ENCODE peak calls at places on chromosomes 4 and X, in nine cellular contexts. H is NCI-H2029 treated with DMSO at 0.1 percent for 48 hours, L is caudate nucleus, J is left lung, Y is HTR-8/SVneo, E is cardiac fibroblast, N is NCI-H1105, C is neural crest cell, M is EH. Z is an unnamed sample.

GRCh38 chr4:40317921-40318658 is 17.0 kb upstream of the CHRNA9 start:
- DNase-seq in H (no peak), L (no peak), N (no peak), E (no peak), Y (no peak), J (no peak), C (no peak), M (peak), Z (no peak)

GRCh38 chr4:151325320-151326246 is at the start of gene SH3D19:
- DNase-seq in J (peak), N (peak), C (peak), E (peak), L (peak), Y (peak), H (peak), M (peak), Z (peak)

GRCh38 chr4:85543832-85544231 is 68.9 kb downstream of the ARHGAP24 start:
- DNase-seq in L (no peak), Y (no peak), E (peak), H (no peak), C (no peak), N (no peak), M (peak), J (no peak), Z (peak)

GRCh38 chrX:53186363-53186762 is 38.6 kb downstream of the KDM5C start:
- DNase-seq in E (peak), M (peak), Y (no peak), L (no peak), H (no peak), J (no peak), C (no peak), N (no peak), Z (no peak)

GRCh38 chr4:147134536-147135210 is 189.0 kb upstream of the TTC29 start:
- DNase-seq in E (peak), Y (no peak), C (no peak), M (peak), L (no peak), N (no peak), H (no peak), J (no peak), Z (no peak)

GRCh38 chr4:44150091-44150576 is 298.5 kb downstream of the KCTD8 start:
- DNase-seq in C (no peak), M (no peak), H (no peak), E (peak), Y (peak), L (no peak), J (no peak), N (no peak), Z (peak)

GRCh38 chr4:7676376-7676775 is 241.6 kb upstream of the PSAPL1 start:
- DNase-seq in N (no peak), H (no peak), E (no peak), L (no peak), M (no peak), Y (no peak), J (no peak), C (no peak), Z (no peak)

GRCh38 chr4:84877051-84877833 is 89.2 kb downstream of the WDFY3 start:
- DNase-seq in M (peak), C (no peak), E (peak), H (no peak), L (no peak), N (no peak), J (no peak), Y (no peak), Z (peak)

GRCh38 chr4:76377922-76378321 is 43.0 kb downstream of the CCDC158 start:
- DNase-seq in M (peak), L (no peak), H (no peak), J (no peak), Y (peak), C (peak), N (no peak), E (peak), Z (peak)

GRCh38 chr4:74531952-74532794 is 87.2 kb downstream of the AREG start:
- DNase-seq in Y (peak), H (no peak), E (peak), M (peak), C (no peak), N (peak), L (no peak), J (no peak), Z (peak)

GRCh38 chrX:41082783-41083182 is 2.5 kb upstream of the USP9X start:
- DNase-seq in H (no peak), E (no peak), N (no peak), C (no peak), Y (no peak), L (no peak), M (no peak), J (no peak), Z (no peak)

GRCh38 chr4:145315828-145316227 is 135.4 kb upstream of the OTUD4 start:
- DNase-seq in H (no peak), L (no peak), Y (no peak), J (no peak), E (no peak), N (no peak), C (no peak), M (peak), Z (peak)

GRCh38 chr4:185276036-185276435 is 66.6 kb downstream of the SNX25 start:
- DNase-seq in Y (no peak), C (no peak), M (peak), J (no peak), L (no peak), N (no peak), E (peak), H (no peak), Z (peak)

GRCh38 chr4:106277140-106277680 is 38.8 kb downstream of the TBCK start:
- DNase-seq in H (no peak), M (no peak), L (no peak), J (no peak), E (peak), Y (no peak), N (no peak), C (no peak), Z (no peak)

GRCh38 chr4:81468685-81469084 is 3.0 kb downstream of the RASGEF1B start:
- DNase-seq in J (no peak), N (no peak), C (no peak), L (no peak), E (no peak), M (no peak), H (no peak), Y (no peak), Z (no peak)

GRCh38 chr4:42048394-42048793 is 58.1 kb downstream of the SLC30A9 start:
- DNase-seq in H (no peak), M (peak), L (no peak), E (peak), C (no peak), Y (peak), N (no peak), J (no peak), Z (peak)

GRCh38 chr4:95232358-95233156 is 316.2 kb downstream of the UNC5C start:
- DNase-seq in C (no peak), H (no peak), L (peak), M (no peak), N (no peak), E (no peak), Y (no peak), J (no peak), Z (no peak)

GRCh38 chr4:141352775-141353544 is 132.3 kb downstream of the ZNF330 start:
- DNase-seq in J (no peak), H (no peak), E (peak), L (no peak), Y (peak), M (peak), C (no peak), N (no peak), Z (peak)

GRCh38 chr4:144778364-144778763 is 132.4 kb downstream of the HHIP start:
- DNase-seq in Y (no peak), C (no peak), N (no peak), L (no peak), M (no peak), J (no peak), H (no peak), E (no peak), Z (no peak)

GRCh38 chrX:13123247-13123856 is 78.9 kb upstream of the FAM9C start:
- DNase-seq in Y (no peak), M (no peak), E (no peak), C (no peak), N (no peak), J (no peak), L (no peak), H (no peak), Z (no peak)

GRCh38 chrX:45712067-45712466 is 511.4 kb upstream of the DIPK2B start:
- DNase-seq in Y (no peak), J (no peak), E (peak), N (no peak), M (peak), H (no peak), C (no peak), L (no peak), Z (peak)

GRCh38 chr4:151808120-151808529 is 47.3 kb upstream of the GATB start:
- DNase-seq in E (no peak), M (peak), N (peak), Y (peak), L (no peak), J (no peak), C (no peak), H (no peak), Z (no peak)

GRCh38 chr4:41796545-41797210 is 48.2 kb upstream of the PHOX2B start:
- DNase-seq in L (no peak), E (no peak), C (peak), J (no peak), N (no peak), Y (no peak), H (no peak), M (peak), Z (no peak)

GRCh38 chrX:109830704-109831206 is 97.7 kb upstream of the ACSL4 start:
- DNase-seq in E (peak), C (no peak), N (no peak), L (no peak), Y (no peak), H (no peak), M (peak), J (no peak), Z (peak)

GRCh38 chr4:155759372-155760252 is 791 bp downstream of the GUCY1B1 start:
- DNase-seq in N (peak), C (peak), H (no peak), E (peak), J (peak), L (peak), M (peak), Y (peak), Z (no peak)

GRCh38 chr4:151418385-151418784 is 9.4 kb downstream of the FHIP1A start:
- DNase-seq in M (peak), J (no peak), Y (peak), L (no peak), C (no peak), N (no peak), H (no peak), E (peak), Z (peak)

GRCh38 chrX:49106930-49107329 is 16.6 kb downstream of the GPKOW start:
- DNase-seq in C (peak), J (no peak), L (peak), M (peak), E (peak), Y (peak), H (no peak), N (no peak), Z (peak)

GRCh38 chr4:10461091-10461849 is 4.0 kb upstream of the ZNF518B start:
- DNase-seq in N (no peak), E (peak), H (no peak), L (peak), C (peak), J (peak), M (peak), Y (peak), Z (peak)

GRCh38 chr4:37535872-37536271 is 150.3 kb downstream of the RELL1 start:
- DNase-seq in Y (no peak), H (no peak), J (no peak), M (peak), L (no peak), N (no peak), E (peak), C (no peak), Z (no peak)

GRCh38 chr4:8209176-8209874 is 10.2 kb downstream of the SH3TC1 start:
- DNase-seq in E (no peak), J (no peak), Y (no peak), L (no peak), M (no peak), C (no peak), N (no peak), H (no peak), Z (no peak)

GRCh38 chrX:123779908-123780396 is 47.1 kb upstream of the THOC2 start:
- DNase-seq in E (no peak), J (no peak), L (no peak), C (no peak), M (no peak), N (no peak), H (no peak), Y (no peak), Z (no peak)

GRCh38 chrX:52082578-52082977 is 13.6 kb upstream of the MAGED4B start:
- DNase-seq in M (peak), H (no peak), J (no peak), L (no peak), N (no peak), C (no peak), E (peak), Y (no peak), Z (peak)

GRCh38 chrX:32868524-32868895 is 342.8 kb downstream of the DMD start:
- DNase-seq in C (no peak), E (no peak), M (no peak), H (no peak), Y (no peak), N (no peak), L (no peak), J (no peak), Z (no peak)

GRCh38 chr4:141645611-141646340 is 9.4 kb downstream of the IL15 start:
- DNase-seq in L (no peak), E (peak), M (peak), J (no peak), H (no peak), N (no peak), C (no peak), Y (no peak), Z (peak)

GRCh38 chrX:118745570-118745969 is 18.2 kb downstream of the IL13RA1 start:
- DNase-seq in M (peak), H (no peak), L (no peak), E (peak), C (no peak), Y (no peak), J (no peak), N (no peak), Z (peak)

GRCh38 chr4:121777625-121778024 is 12.7 kb upstream of the SMIM43 start:
- DNase-seq in H (no peak), L (no peak), M (no peak), C (no peak), J (no peak), Y (no peak), E (no peak), N (no peak), Z (no peak)

GRCh38 chr4:31341601-31342375 is 621.6 kb downstream of the PCDH7 start:
- DNase-seq in C (no peak), M (no peak), L (no peak), J (no peak), H (no peak), E (no peak), N (no peak), Y (no peak), Z (no peak)

GRCh38 chr4:8175686-8176085 is 17.1 kb upstream of the ABLIM2 start:
- DNase-seq in L (no peak), N (no peak), J (no peak), H (no peak), C (no peak), Y (no peak), E (no peak), M (no peak), Z (no peak)

GRCh38 chr4:71123951-71124350 is 130.5 kb downstream of the DCK start:
- DNase-seq in M (no peak), C (no peak), Y (no peak), H (no peak), J (no peak), L (no peak), E (no peak), N (no peak), Z (no peak)